ENCODE peak calls at places on chromosomes 13 and 19, in eight cellular contexts. S is AG04450, K is lower leg skin, I is neural progenitor cell, J is pancreas, A is psoas muscle, V is stomach, Q is tibial nerve. X is an unnamed sample.

GRCh38 chr19:13329766-13330165 is 176.5 kb downstream of the CACNA1A start:
- DNase-seq in S (no peak), A (no peak), J (no peak), K (no peak), V (no peak), I (no peak), Q (no peak), X (no peak)

GRCh38 chr13:72530471-72530870 is 197.0 kb downstream of the MZT1 start:
- DNase-seq in K (no peak), V (no peak), A (no peak), I (no peak), S (no peak), J (no peak), Q (no peak), X (peak; percentile 70)

GRCh38 chr13:73465629-73465974 is 406.8 kb downstream of the KLF5 start:
- DNase-seq in V (no peak), Q (no peak), K (no peak), J (no peak), S (no peak), A (no peak), I (no peak), X (peak; percentile 41)

GRCh38 chr13:39091586-39091985 is 53.3 kb downstream of the NHLRC3 start:
- DNase-seq in J (no peak), Q (no peak), A (no peak), K (no peak), S (no peak), I (no peak), V (no peak), X (no peak)

GRCh38 chr13:75871059-75871458 is 234.9 kb downstream of the LMO7 start:
- DNase-seq in A (no peak), V (no peak), J (no peak), I (no peak), S (no peak), K (no peak), Q (no peak), X (no peak)

GRCh38 chr19:30556230-30556711 is 184.1 kb downstream of the ZNF536 start:
- DNase-seq in Q (no peak), V (no peak), K (no peak), S (no peak), J (no peak), A (no peak), I (peak; percentile 12), X (no peak)

GRCh38 chr19:44943801-44944249 is 1.8 kb downstream of the APOC4 start:
- DNase-seq in V (peak; percentile 31), Q (peak; percentile 41), S (no peak), I (no peak), K (peak; percentile 37), J (no peak), A (peak; percentile 68), X (no peak)

GRCh38 chr19:8580710-8581281 is 3.6 kb upstream of the MYO1F start:
- DNase-seq in A (peak; percentile 85), I (peak; percentile 91), S (no peak), K (peak; percentile 78), J (peak; percentile 77), V (peak; percentile 84), Q (peak; percentile 87), X (peak; percentile 67)

GRCh38 chr13:111183959-111184684 is 69.0 kb downstream of the ARHGEF7 start:
- DNase-seq in S (no peak), J (no peak), Q (no peak), K (no peak), A (no peak), I (no peak), V (no peak), X (no peak)

GRCh38 chr13:109818136-109818535 is 31.8 kb upstream of the IRS2 start:
- DNase-seq in J (no peak), V (no peak), I (no peak), A (no peak), K (no peak), S (no peak), Q (no peak), X (no peak)

GRCh38 chr13:97727991-97728390 is 225.5 kb upstream of the IPO5 start:
- DNase-seq in S (no peak), I (no peak), Q (no peak), A (no peak), V (no peak), K (no peak), J (no peak), X (no peak)

GRCh38 chr19:29965529-29965928 is 23.5 kb downstream of the URI1 start:
- DNase-seq in S (peak; percentile 54), Q (no peak), I (no peak), J (no peak), K (no peak), V (no peak), A (no peak), X (peak; percentile 57)

DNA sequence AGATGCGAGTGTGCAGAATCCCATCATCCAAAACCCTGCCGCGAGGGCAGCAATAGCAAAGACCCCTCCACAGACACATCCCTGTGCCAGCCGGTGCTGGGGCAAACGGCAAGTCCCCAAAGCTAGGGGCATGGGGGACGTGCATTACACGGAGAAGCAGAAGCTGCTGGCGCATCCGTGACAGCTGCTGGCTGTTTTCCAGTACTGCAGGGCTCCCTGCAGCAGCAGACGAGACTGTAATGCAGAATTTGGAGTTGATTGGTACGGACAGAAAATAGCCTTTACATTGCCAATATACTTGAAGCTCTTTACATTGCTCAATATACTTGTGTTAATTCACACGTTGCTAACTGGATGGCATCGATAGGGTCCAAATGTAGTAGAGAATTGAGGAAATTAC is 77.2 kb upstream of the TMTC4 start:
- DNase-seq in J (no peak), A (no peak), Q (no peak), S (no peak), K (no peak), I (no peak), V (no peak), X (no peak)
- TF ChIP-seq CTCF in J (no peak), A (no peak), Q (no peak), S (no peak), K (no peak), I (no peak), V (no peak), X (no peak)

GRCh38 chr13:35848316-35848715 is 282.9 kb downstream of the DCLK1 start:
- DNase-seq in V (no peak), I (no peak), S (no peak), A (no peak), K (no peak), Q (no peak), J (no peak), X (no peak)
- H3K4me3 ChIP-seq in V (no peak overlapping the region), I (no peak overlapping the region), S (no peak overlapping the region), A (no peak overlapping the region), K (no peak overlapping the region), Q (no peak overlapping the region), J (no peak overlapping the region), X (no peak overlapping the region)

DNA sequence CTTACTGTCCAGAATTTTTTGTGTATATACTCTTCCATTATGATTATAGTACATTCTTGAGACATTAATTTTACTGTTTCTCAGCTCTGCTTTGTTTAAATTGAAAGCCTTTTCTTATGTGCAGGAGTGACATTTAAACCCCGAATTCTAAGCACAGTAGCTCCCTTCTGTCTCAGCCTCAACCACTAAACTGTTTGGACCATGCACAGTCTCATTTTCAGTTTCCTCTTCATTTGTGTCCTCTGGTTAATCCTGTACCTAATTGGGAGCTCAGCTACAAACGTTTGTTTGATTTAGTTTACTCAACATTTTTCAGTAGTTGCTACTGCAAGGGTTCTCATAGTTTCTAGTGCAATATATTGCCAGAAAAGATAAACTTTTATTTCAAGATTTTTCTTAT is 206.3 kb downstream of the SLITRK5 start:
- DNase-seq in V (no peak), Q (no peak), K (no peak), J (no peak), S (no peak), A (no peak), I (no peak), X (no peak)
- TF ChIP-seq CTCF in V (no peak), Q (no peak), K (no peak), J (no peak), S (no peak), A (no peak), I (no peak), X (no peak)

GRCh38 chr19:18299654-18300053 is 18.2 kb upstream of the JUND start:
- DNase-seq in I (no peak), V (no peak), S (no peak), A (no peak), K (no peak), J (no peak), Q (no peak), X (no peak)

GRCh38 chr19:18304194-18304495 is 18.7 kb downstream of the LSM4 start:
- DNase-seq in Q (no peak), J (no peak), V (no peak), A (peak; percentile 81), K (no peak), I (no peak), S (no peak), X (no peak)

GRCh38 chr19:18301718-18302111 is 20.3 kb upstream of the JUND start:
- DNase-seq in S (no peak), Q (no peak), K (no peak), V (no peak), J (no peak), I (no peak), A (no peak), X (no peak)

GRCh38 chr19:18298601-18299000 is 17.2 kb upstream of the JUND start:
- DNase-seq in J (no peak), S (no peak), A (no peak), K (no peak), V (no peak), Q (no peak), I (no peak), X (no peak)

DNA sequence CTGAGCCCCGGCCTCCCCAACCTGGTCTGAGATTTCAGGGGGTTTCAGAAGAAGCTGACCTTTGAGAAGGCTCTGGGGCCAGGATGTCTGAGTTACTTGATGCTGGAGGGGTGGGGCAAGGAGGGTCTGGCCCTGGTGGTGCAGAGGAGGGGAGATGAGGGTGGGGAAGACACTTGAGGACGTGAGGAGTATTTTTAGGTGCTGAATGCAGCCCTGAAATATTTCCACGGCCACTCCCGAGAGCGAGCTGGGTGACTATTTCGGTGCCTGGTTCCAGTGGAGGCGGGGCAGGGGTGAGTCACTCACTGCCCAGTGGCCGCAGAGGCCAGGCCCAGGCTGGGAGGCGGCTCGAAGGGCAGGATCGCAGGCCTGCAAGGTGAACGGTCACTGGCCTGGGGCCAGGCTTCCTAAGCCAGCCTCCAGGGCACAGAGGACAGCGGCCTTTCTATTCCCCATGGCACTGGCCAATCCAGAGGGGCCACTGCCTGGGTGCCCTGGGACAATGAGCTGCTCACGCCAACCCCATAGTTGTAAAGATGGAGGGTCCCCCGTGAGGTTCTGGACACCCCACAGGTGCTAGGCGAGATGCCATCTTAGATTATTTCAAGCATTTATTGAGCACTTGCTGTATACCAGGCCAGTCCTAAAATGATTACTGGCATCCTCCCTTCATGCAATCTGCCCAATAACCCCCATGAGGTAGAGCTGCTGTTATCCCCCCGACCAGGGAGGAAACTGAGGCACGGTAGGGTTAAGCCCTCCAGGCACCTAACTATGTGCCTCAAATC is 19.7 kb upstream of the JUND start:
- DNase-seq in S (no peak), I (no peak), J (no peak), K (peak; percentile 69), V (peak; percentile 86), A (peak; percentile 97), Q (peak; percentile 63), X (peak; percentile 47)
- H3K4me3 ChIP-seq in S (no peak overlapping the region), I (no peak overlapping the region), J (no peak overlapping the region), K (no peak overlapping the region), V (no peak overlapping the region), A (no peak overlapping the region), Q (no peak overlapping the region), X (no peak overlapping the region)

DNA sequence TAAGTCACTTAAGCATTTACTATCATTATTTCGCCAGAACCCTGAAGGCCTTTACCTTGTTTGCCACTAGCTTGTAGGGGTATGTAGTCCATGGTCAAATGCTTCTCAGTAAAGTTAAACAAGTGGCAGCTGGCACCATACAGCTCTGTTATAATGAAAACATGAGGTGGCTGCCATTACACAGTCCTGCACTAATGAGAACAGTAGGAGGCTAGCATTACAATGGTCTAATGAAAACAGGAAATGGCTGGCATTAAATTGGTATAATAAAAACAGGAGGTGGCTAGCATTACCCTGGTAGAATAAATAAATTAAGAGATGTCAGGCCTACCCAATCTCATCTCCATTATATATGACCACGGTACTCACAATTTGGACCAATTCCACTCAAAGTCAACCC is 107.5 kb downstream of the PCDH17 start:
- DNase-seq in K (no peak), Q (no peak), V (no peak), S (no peak), I (no peak), J (no peak), A (no peak), X (no peak)
- TF ChIP-seq CTCF in K (no peak), Q (no peak), V (no peak), S (no peak), I (no peak), J (no peak), A (no peak), X (no peak)

X was measured in astrocyte of the spinal cord.